ENCODE peak calls at places on chromosomes 5 and 9, in nine cellular contexts. G is transverse colon, I is cardiac muscle cell, Q is right atrium auricular region, R is IMR-90, Z is body of pancreas, S is foreskin keratinocyte, P is SK-N-SH, K is breast epithelium. E is an unnamed sample. For H3K4me1, the result is how much of the 10 kb centered on the place peaks cover.

GRCh38 chr5:35990524-35990923 is 666 bp downstream of the UGT3A1 start:
- DNase-seq in P (no peak), G (no peak), R (no peak), K (no peak), S (no peak), I (no peak), Z (no peak), Q (no peak), E (no peak)

GRCh38 chr5:100855940-100856339 is 47.1 kb downstream of the ST8SIA4 start:
- DNase-seq in R (no peak), Z (no peak), I (no peak), Q (no peak), G (no peak), K (no peak), S (no peak), P (no peak), E (no peak)

GRCh38 chr5:112772095-112772494 is 34.4 kb downstream of the APC start:
- DNase-seq in Q (no peak), S (no peak), Z (no peak), I (no peak), K (no peak), R (peak), G (no peak), P (no peak), E (no peak)

GRCh38 chr9:128007566-128008138 is 26.9 kb upstream of the EEIG1 start:
- DNase-seq in Z (peak), P (peak), K (no peak), G (peak), S (no peak), R (peak), Q (peak), I (peak), E (no peak)

GRCh38 chr5:128774605-128775004 is 190.7 kb upstream of the SLC27A6 start:
- DNase-seq in Q (no peak), I (no peak), G (no peak), R (peak), Z (no peak), K (no peak), P (no peak), S (no peak), E (no peak)

GRCh38 chr5:80935811-80936385 is 24.3 kb upstream of the RASGRF2 start:
- DNase-seq in P (no peak), Z (no peak), K (no peak), S (no peak), G (no peak), I (no peak), Q (no peak), R (no peak), E (no peak)

GRCh38 chr9:105331755-105332154 is 87.3 kb downstream of the SLC44A1 start:
- DNase-seq in P (no peak), I (no peak), K (no peak), G (no peak), Z (no peak), Q (no peak), S (no peak), R (no peak), E (no peak)

GRCh38 chr5:32233696-32234447 is 59.8 kb upstream of the GOLPH3 start:
- DNase-seq in R (peak), P (no peak), S (no peak), G (no peak), Z (peak), I (no peak), Q (no peak), K (no peak), E (no peak)

GRCh38 chr5:139246394-139246793 is 47.1 kb upstream of the MATR3 start:
- DNase-seq in K (no peak), S (no peak), G (no peak), R (peak), P (no peak), I (no peak), Z (no peak), Q (no peak), E (peak)

GRCh38 chr9:32394381-32395049 is 10.1 kb downstream of the ACO1 start:
- DNase-seq in S (no peak), G (no peak), Q (no peak), K (no peak), P (no peak), R (peak), I (no peak), Z (peak), E (no peak)

GRCh38 chr5:162384225-162384624 is 316.7 kb downstream of the GABRG2 start:
- DNase-seq in S (no peak), R (no peak), Z (no peak), Q (no peak), I (no peak), P (no peak), K (no peak), G (no peak), E (no peak)

GRCh38 chr5:39716532-39716971 is 291.8 kb upstream of the DAB2 start:
- DNase-seq in Z (peak), G (peak), K (peak), I (peak), P (peak), R (peak), Q (no peak), S (no peak), E (no peak)

GRCh38 chr9:15512204-15512603 is 1.4 kb upstream of the PSIP1 start:
- DNase-seq in Q (no peak), P (no peak), G (no peak), I (no peak), Z (no peak), K (no peak), S (no peak), R (no peak), E (no peak)

GRCh38 chr5:68343421-68343826 is 127.9 kb downstream of the PIK3R1 start:
- DNase-seq in Z (peak), Q (peak), G (no peak), S (peak), R (peak), I (no peak), P (no peak), K (no peak), E (peak)

GRCh38 chr9:109035684-109036423 is 22.6 kb upstream of the CTNNAL1 start:
- DNase-seq in R (peak), P (no peak), S (peak), G (no peak), K (no peak), Z (peak), Q (peak), I (no peak), E (no peak)

GRCh38 chr9:81613002-81613750 is 76.2 kb downstream of the TLE1 start:
- DNase-seq in R (peak), G (peak), Z (no peak), I (no peak), K (no peak), Q (peak), S (no peak), P (peak), E (no peak)

GRCh38 chr5:127878174-127878750 is 175.1 kb downstream of the CCDC192 start:
- DNase-seq in I (peak), S (no peak), K (no peak), G (peak), R (peak), Q (no peak), Z (peak), P (peak), E (no peak)

GRCh38 chr5:103808464-103809106 is 246.0 kb upstream of the NUDT12 start:
- DNase-seq in K (no peak), I (peak), S (peak), P (peak), Q (no peak), R (peak), Z (peak), G (peak), E (no peak)

GRCh38 chr9:32776201-32776600 is 7.1 kb upstream of the TMEM215 start:
- DNase-seq in Q (no peak), P (peak), R (no peak), I (no peak), Z (no peak), K (no peak), G (no peak), S (no peak), E (no peak)

GRCh38 chr5:174799146-174799545 is 74.8 kb downstream of the MSX2 start:
- DNase-seq in K (no peak), P (peak), Q (no peak), G (no peak), R (no peak), S (no peak), I (peak), Z (no peak), E (no peak)

GRCh38 chr5:40486437-40487270 is 193.1 kb upstream of the PTGER4 start:
- DNase-seq in Q (no peak), Z (no peak), R (peak), S (peak), K (no peak), I (no peak), P (no peak), G (no peak), E (no peak)

GRCh38 chr5:160311491-160312138 is 749 bp downstream of the CCNJL start:
- DNase-seq in Q (no peak), S (no peak), Z (no peak), I (peak), R (no peak), G (no peak), P (no peak), K (no peak), E (peak)

GRCh38 chr9:33430942-33431341 is 16.5 kb downstream of the AQP3 start:
- DNase-seq in G (no peak), S (no peak), Q (no peak), K (no peak), Z (no peak), I (no peak), R (no peak), P (no peak), E (no peak)

GRCh38 chr5:35478856-35479682 is 138.6 kb upstream of the SPEF2 start:
- DNase-seq in I (no peak), S (peak), K (no peak), G (no peak), Z (no peak), R (peak), P (no peak), Q (no peak), E (no peak)

GRCh38 chr5:29780401-29780800 is 1413.1 kb upstream of the CDH6 start:
- DNase-seq in Q (no peak), K (no peak), Z (no peak), S (no peak), P (no peak), R (no peak), I (no peak), G (no peak), E (no peak)

GRCh38 chr5:106331415-106331814 is 1339.3 kb downstream of the EFNA5 start:
- DNase-seq in S (peak), P (no peak), I (no peak), R (peak), G (no peak), K (no peak), Q (no peak), Z (no peak), E (no peak)

GRCh38 chr9:128470560-128470959 is 14.8 kb downstream of the ODF2 start:
- DNase-seq in P (no peak), K (no peak), R (peak), S (no peak), Q (no peak), I (no peak), G (no peak), Z (no peak), E (no peak)

GRCh38 chr9:112867275-112867991 is 23.2 kb downstream of the SLC46A2 start:
- DNase-seq in S (peak), K (no peak), G (peak), I (no peak), R (peak), Q (no peak), P (no peak), Z (no peak), E (no peak)

GRCh38 chr5:87210076-87210475 is 57.6 kb upstream of the RASA1 start:
- DNase-seq in K (no peak), S (no peak), Z (no peak), R (peak), Q (no peak), I (no peak), P (no peak), G (no peak), E (no peak)

GRCh38 chr5:400282-401215 is 42.4 kb upstream of the EXOC3 start:
- DNase-seq in P (peak), S (no peak), Z (no peak), Q (peak), R (peak), G (no peak), K (no peak), I (no peak), E (peak)

GRCh38 chr9:12812710-12813109 is 37.9 kb downstream of the LURAP1L start:
- DNase-seq in S (no peak), K (no peak), G (no peak), I (no peak), Z (no peak), Q (no peak), R (no peak), P (no peak), E (no peak)

GRCh38 chr9:22147818-22148573 is 138.9 kb upstream of the CDKN2B start:
- DNase-seq in S (peak), P (no peak), Q (no peak), I (no peak), Z (no peak), R (peak), K (no peak), G (no peak), E (no peak)

GRCh38 chr5:50623666-50624065 is 42.8 kb upstream of the PARP8 start:
- DNase-seq in I (no peak), P (no peak), K (no peak), S (peak), Q (no peak), R (no peak), Z (no peak), G (no peak), E (no peak)

GRCh38 chr5:58022055-58022454 is 437.8 kb downstream of the PLK2 start:
- DNase-seq in S (no peak), R (peak), Q (no peak), I (no peak), Z (no peak), K (no peak), P (no peak), G (no peak), E (no peak)

GRCh38 chr9:116372081-116372673 is 218.6 kb downstream of the PAPPA start:
- DNase-seq in P (no peak), S (no peak), G (no peak), Z (no peak), R (no peak), I (no peak), Q (no peak), K (no peak), E (no peak)

GRCh38 chr5:130720355-130720754 is 444.7 kb downstream of the HINT1 start:
- DNase-seq in K (no peak), S (peak), I (peak), Q (no peak), R (no peak), P (peak), G (no peak), Z (no peak), E (no peak)

GRCh38 chr9:12859704-12860251 is 85.0 kb downstream of the LURAP1L start:
- DNase-seq in R (peak), G (no peak), S (peak), Q (no peak), K (no peak), Z (no peak), I (no peak), P (no peak), E (no peak)

GRCh38 chr5:96714951-96715451 is 52.8 kb downstream of the CAST start:
- DNase-seq in I (peak), S (no peak), R (peak), Z (peak), P (no peak), K (no peak), G (peak), Q (no peak), E (no peak)
- H3K4me1 ChIP-seq in I (under half), S (under half), R (under half), Z (half or more), P (under half), K (under half), G (under half), Q (under half), E (under half)

DNA sequence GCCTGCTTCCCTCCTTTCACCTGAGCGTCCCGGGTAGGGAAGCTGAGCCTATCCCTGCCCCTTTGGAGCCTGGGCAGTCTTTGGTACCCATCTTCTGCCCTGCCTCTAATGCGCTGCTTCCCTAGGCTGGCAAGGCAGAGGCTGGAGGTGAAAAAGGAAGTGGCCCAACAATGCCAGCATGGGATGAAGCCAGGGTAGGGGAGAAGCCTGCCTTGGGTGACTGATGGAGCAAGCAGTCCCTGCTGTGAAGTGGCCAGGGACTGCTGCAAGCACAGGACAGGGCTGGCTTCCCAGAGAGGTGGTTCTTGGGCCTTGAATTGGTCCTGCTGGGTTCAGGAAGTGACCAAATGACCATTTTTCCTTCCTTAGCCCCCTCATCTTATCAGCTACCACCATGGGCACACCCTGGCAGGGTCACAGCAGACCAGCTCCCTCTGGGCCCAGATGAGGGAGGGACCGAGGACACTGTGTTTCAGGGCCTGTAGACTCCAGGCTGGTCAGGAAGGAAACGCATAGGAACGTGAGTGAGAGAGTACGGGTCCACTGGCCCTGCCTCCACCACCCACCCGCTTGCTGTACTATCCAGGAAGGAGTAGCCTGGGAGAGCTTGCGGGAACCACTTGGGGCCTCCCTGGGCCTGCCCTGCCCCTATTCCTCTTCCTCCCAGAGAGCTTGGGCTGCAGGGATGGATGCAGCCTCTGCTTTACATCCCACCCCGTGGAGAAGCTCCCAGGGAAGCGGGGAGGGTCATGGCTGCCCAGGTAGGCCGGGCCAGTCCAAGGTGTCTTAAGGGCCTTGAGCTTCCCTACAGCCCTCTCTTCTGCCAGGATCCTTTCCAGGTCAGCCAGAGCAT is 102.6 kb downstream of the DAB2IP start:
- DNase-seq in R (no peak), P (no peak), Q (no peak), S (no peak), G (no peak), Z (no peak), I (no peak), K (no peak), E (no peak)
- H3K4me1 ChIP-seq in R (under half), P (under half), Q (under half), S (under half), G (under half), Z (half or more), I (under half), K (under half), E (under half)

GRCh38 chr9:72537671-72538070 is 16.3 kb downstream of the TMC1 start:
- DNase-seq in Z (no peak), K (no peak), R (no peak), S (no peak), P (no peak), I (no peak), G (no peak), Q (no peak), E (no peak)
- H3K4me1 ChIP-seq in Z (under half), K (under half), R (under half), S (under half), P (under half), I (under half), G (under half), Q (under half), E (under half)

DNA sequence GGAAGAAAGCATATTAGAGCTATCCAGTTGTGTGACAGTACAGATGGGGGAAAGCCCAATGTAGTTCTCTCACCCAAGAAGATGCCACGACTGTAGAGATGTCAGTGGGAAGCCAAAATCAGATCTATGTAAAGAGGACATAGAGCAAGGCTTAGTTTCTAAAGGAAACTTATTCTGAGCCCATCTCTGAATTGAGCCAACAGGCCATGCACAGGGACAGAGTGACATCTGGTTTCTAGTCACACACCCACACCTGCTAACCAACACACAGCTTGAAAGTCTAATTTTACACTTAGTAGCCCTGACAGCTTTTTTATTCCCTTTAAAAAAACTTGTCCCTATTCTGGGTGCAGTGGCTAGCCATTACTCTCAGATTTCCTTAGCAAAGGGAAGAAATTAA is 22.3 kb downstream of the PRELID2 start:
- DNase-seq in I (no peak), P (no peak), K (no peak), Z (no peak), S (no peak), G (no peak), Q (no peak), R (no peak), E (no peak)
- H3K4me1 ChIP-seq in I (under half), P (under half), K (under half), Z (under half), S (under half), G (under half), Q (under half), R (under half), E (under half)

DNA sequence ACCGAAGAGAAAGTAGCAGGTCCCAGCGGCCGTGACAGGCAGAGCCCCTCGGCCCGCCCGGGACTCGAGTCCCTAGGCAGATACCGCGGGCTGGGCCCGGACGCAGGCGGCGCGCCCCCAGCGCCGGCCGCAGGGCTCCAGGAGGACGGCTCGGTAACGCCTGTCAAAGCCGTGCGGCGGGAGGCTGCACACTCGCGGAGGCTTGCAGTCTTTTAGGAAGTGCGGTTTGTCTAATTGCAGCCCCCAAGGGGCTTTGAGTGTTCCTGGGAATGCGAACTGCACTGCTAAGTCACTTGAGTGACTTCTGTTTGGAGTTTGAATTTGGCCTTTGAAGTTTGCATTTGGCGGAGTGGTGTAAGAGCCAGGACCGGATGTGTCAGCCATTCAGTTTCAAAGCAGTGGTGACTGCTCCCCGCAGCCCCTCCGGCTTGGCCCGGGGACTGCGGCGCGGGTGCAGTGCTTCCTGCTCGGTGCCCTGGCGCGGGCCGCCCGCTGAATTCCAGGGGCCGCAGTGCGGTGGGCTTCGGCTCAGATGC is 1.3 kb downstream of the MAP3K1 start:
- DNase-seq in K (no peak), Q (peak), P (peak), S (no peak), I (peak), R (peak), Z (peak), G (peak), E (peak)
- H3K4me1 ChIP-seq in K (under half), Q (under half), P (under half), S (under half), I (under half), R (under half), Z (under half), G (under half), E (under half)

DNA sequence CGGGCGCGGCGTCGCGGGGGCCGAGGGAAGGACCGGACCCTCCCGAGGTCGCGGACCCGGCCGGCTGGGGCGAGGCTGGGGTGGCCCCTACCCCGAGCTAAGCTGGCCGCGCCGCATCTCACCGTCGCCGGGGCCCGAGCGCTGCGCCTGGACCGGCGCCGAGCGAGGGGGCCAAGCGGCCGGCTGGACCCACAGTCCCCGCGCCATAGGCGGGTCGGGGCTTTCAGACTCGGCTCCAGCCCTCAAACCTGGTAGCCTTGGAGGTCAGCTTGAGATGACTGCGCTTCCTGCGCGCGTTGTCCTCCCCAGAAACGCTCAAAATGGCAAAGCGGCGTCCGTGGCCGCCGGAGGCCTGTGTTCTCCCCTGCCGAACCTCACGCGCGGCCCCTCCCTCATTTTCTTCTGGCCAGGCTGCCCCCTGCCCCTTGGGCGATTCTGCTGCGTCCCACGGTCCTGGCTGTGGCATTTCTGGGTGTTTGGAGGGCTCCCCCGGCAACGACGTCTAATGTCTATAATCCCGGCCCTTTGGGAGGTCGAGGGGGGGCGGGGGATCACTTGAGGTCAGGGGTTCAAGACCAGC is 8.7 kb upstream of the GRIN1 start:
- DNase-seq in P (peak), S (peak), Z (no peak), G (no peak), I (no peak), K (no peak), Q (no peak), R (no peak), E (no peak)
- H3K4me1 ChIP-seq in P (under half), S (under half), Z (under half), G (under half), I (under half), K (under half), Q (under half), R (under half), E (under half)